ENCODE peak calls at places on chromosomes 12 and 14, in nine cellular contexts. T, G, Z, P, Y, R, O, U and X are unnamed samples. For H3K9me3, the result is how much of the 10 kb centered on the place peaks cover.

GRCh38 chr14:86013663-86014062 is 483.7 kb downstream of the FLRT2 start:
- DNase-seq in T (no peak), G (no peak), Z (no peak), P (no peak), Y (no peak), R (no peak), O (peak), U (peak), X (no peak)

GRCh38 chr12:20181416-20181815 is 186.9 kb upstream of the PDE3A start:
- DNase-seq in T (no peak), G (no peak), Z (no peak), P (no peak), Y (no peak), R (no peak), O (no peak), U (no peak), X (no peak)

GRCh38 chr12:26195250-26195640 is at the start of gene SSPN:
- DNase-seq in T (peak), G (no peak), Z (peak), P (peak), Y (peak), R (peak), O (peak), U (no peak), X (peak)

GRCh38 chr14:61545716-61546455 is 149.4 kb upstream of the HIF1A start:
- DNase-seq in T (no peak), G (no peak), Z (no peak), P (no peak), Y (no peak), R (no peak), O (no peak), U (no peak), X (no peak)

GRCh38 chr14:65412881-65413738 is 580 bp downstream of the FUT8 start:
- DNase-seq in T (peak), G (peak), Z (peak), P (no peak), Y (peak), R (peak), O (peak), U (no peak), X (peak)

GRCh38 chr14:64556526-64556925 is 6.8 kb downstream of the PPP1R36 start:
- DNase-seq in T (peak), G (no peak), Z (no peak), P (no peak), Y (no peak), R (peak), O (no peak), U (no peak), X (no peak)

GRCh38 chr12:97276198-97276580 is 186.4 kb upstream of the RMST start:
- DNase-seq in T (no peak), G (no peak), Z (no peak), P (no peak), Y (peak), R (no peak), O (no peak), U (no peak), X (no peak)

GRCh38 chr12:124381454-124382207 is 86.7 kb downstream of the RFLNA start:
- DNase-seq in T (peak), G (no peak), Z (peak), P (peak), Y (peak), R (peak), O (no peak), U (no peak), X (peak)

GRCh38 chr12:94595152-94595551 is 55.2 kb downstream of the TMCC3 start:
- DNase-seq in T (no peak), G (no peak), Z (no peak), P (no peak), Y (no peak), R (no peak), O (no peak), U (no peak), X (no peak)

GRCh38 chr14:50941151-50941550 is 3.1 kb downstream of the PYGL start:
- DNase-seq in T (peak), G (no peak), Z (no peak), P (no peak), Y (no peak), R (no peak), O (no peak), U (no peak), X (no peak)

GRCh38 chr14:90671835-90672234 is 144.4 kb downstream of the TTC7B start:
- DNase-seq in T (no peak), G (no peak), Z (no peak), P (no peak), Y (no peak), R (no peak), O (no peak), U (no peak), X (no peak)

GRCh38 chr12:54786081-54786480 is 68.2 kb upstream of the MUCL1 start:
- DNase-seq in T (no peak), G (no peak), Z (no peak), P (no peak), Y (no peak), R (no peak), O (no peak), U (no peak), X (peak)

DNA sequence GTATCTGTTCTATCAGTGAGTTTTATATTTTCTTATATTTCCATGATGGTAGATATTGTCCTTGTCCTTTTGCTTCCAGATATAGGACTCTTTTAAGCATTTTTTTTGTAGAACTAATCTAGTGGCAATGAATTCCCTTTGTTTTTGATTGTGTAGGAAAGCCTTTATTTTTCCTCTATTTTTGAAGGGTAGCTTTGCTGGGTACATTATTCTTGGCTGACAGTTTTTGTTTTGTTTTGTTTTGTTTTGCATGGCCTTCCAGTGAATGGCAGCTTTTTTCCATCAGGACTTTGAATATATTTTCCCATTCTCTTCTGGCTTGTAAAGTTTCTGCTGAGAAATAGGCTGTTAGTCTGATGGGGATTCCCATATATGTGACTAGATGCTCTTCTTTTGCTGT is 70.2 kb upstream of the MUCL1 start:
- DNase-seq in T (no peak), G (no peak), Z (no peak), P (no peak), Y (no peak), R (no peak), O (no peak), U (no peak), X (no peak)
- H3K9me3 ChIP-seq in T (under half), G (under half), Z (under half), P (under half), Y (under half), R (under half), O (under half), U (under half), X (under half)

DNA sequence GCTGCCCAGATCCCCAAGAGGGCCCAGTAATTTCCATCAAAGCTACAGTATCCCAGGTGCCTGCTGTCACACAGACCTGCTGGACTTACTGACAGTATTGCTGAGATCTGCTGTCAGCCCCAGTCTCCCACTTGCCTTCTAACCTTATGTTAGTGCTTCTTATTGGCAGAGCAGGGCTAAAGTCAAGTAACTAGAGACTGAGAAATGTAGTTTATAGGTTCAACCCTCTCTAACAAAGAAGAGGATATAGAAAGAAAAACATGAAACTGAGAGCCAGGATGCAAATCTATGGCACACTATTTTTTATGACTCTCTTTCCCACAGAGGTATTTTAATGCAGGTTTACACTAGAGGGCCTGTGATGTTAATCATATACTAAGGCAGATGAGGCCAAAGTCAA is 781.8 kb downstream of the VRK1 start:
- DNase-seq in T (no peak), G (no peak), Z (no peak), P (no peak), Y (no peak), R (no peak), O (no peak), U (no peak), X (no peak)
- H3K9me3 ChIP-seq in T (under half), G (under half), Z (under half), P (under half), Y (under half), R (under half), O (under half), U (under half), X (under half)

GRCh38 chr12:24421759-24422158 is 472.3 kb upstream of the SOX5 start:
- DNase-seq in T (no peak), G (no peak), Z (no peak), P (no peak), Y (no peak), R (no peak), O (no peak), U (no peak), X (no peak)
- H3K9me3 ChIP-seq in T (under half), G (under half), Z (under half), P (under half), Y (under half), R (under half), O (under half), U (under half), X (under half)

DNA sequence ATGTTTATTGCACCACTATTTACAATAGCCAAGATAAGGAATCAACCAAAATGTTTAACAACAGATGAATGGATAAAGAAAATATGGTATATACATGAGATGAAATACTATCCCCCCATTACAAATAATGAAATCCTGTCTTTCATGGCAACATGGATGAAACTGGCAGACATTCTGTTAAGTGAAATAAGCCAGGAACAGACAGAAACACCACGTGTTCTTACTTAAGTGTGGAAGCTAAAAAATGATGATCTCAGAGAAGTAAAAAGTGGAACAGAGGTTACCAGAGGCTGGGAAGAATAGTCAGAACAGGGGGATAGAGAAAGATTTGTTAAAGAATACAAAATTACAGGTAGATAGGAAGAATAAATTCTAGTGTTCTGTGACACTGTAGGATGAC is 113.7 kb upstream of the MDM1 start:
- DNase-seq in T (peak), G (no peak), Z (no peak), P (no peak), Y (no peak), R (no peak), O (no peak), U (no peak), X (no peak)
- H3K9me3 ChIP-seq in T (under half), G (under half), Z (under half), P (under half), Y (under half), R (under half), O (under half), U (under half), X (under half)

GRCh38 chr14:105861985-105862465 is 335.6 kb downstream of the TMEM121 start:
- DNase-seq in T (no peak), G (no peak), Z (no peak), P (no peak), Y (peak), R (no peak), O (no peak), U (no peak), X (peak)
- H3K9me3 ChIP-seq in T (under half), G (under half), Z (under half), P (under half), Y (under half), R (under half), O (under half), U (under half), X (under half)

DNA sequence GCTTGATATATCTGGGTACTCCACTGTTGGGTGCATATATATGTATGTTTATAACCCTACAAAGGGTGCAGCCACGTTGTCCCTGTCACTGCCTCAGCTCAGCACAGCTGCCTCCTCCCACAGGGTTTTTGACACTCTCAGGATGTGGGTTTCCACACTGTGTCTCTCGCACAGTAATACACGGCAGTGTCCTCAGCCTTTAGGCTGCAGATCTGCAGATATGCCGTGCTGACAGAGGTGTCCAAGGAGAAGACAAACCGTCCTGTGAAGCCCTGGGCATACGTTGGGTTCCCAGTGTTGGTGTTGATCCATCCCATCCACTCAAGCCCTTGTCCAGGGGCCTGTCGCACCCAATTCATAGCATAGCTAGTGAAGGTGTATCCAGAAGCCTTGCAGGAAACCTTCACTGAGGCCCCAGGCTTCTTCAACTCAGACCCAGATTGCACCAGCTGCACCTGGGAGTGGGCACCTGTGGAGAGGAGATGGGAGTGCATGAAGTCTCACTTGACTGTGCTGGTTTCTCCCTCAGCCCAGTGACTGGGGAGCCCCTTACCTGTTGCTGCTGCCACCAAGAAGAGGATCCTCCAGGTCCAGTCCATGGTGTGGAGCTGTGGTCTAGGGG is 498.7 kb downstream of the TMEM121 start:
- DNase-seq in T (no peak), G (peak), Z (no peak), P (no peak), Y (no peak), R (no peak), O (no peak), U (no peak), X (no peak)
- H3K9me3 ChIP-seq in T (under half), G (under half), Z (under half), P (under half), Y (under half), R (under half), O (under half), U (under half), X (under half)

DNA sequence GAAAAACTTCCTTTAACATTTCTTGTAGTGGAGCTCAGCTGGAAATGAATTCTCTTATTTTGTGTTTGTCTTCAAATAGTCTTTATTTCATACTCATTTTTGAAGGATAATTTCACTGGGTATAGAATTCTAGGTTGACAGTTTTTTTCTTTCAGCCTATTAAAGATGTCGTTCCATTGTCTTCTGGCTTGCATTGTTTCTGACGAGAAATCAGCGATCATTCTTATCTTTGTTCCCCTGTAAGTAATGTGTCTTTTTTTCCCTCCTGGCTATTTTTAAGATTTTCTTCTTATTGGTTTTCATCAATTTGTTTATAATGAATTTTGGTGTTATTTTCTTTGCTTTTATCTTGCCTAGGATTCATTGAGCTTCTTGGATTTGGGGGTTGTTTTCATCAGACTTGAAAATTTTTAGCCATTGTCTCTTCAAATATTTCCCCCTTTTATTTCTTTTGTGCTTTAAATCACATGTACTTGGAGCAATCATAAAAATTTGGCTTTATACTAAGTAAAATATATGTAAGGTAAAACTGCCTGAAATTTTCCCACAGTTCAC is 89.4 kb downstream of the UNC79 start:
- DNase-seq in T (no peak), G (no peak), Z (no peak), P (no peak), Y (no peak), R (peak), O (no peak), U (no peak), X (no peak)
- H3K9me3 ChIP-seq in T (under half), G (under half), Z (under half), P (under half), Y (under half), R (under half), O (under half), U (under half), X (under half)

GRCh38 chr12:34334538-34334937 is 312.2 kb downstream of the ALG10 start:
- DNase-seq in T (no peak), G (no peak), Z (no peak), P (no peak), Y (no peak), R (no peak), O (no peak), U (no peak), X (no peak)

GRCh38 chr12:34336619-34337465 is 314.5 kb downstream of the ALG10 start:
- DNase-seq in T (no peak), G (no peak), Z (no peak), P (no peak), Y (no peak), R (peak), O (no peak), U (no peak), X (no peak)

GRCh38 chr12:34334953-34335743 is 312.9 kb downstream of the ALG10 start:
- DNase-seq in T (no peak), G (no peak), Z (no peak), P (no peak), Y (no peak), R (no peak), O (no peak), U (no peak), X (no peak)

GRCh38 chr12:34333337-34333736 is 311.0 kb downstream of the ALG10 start:
- DNase-seq in T (no peak), G (no peak), Z (no peak), P (no peak), Y (no peak), R (no peak), O (no peak), U (no peak), X (no peak)

GRCh38 chr12:34335819-34336262 is 313.5 kb downstream of the ALG10 start:
- DNase-seq in T (no peak), G (no peak), Z (no peak), P (no peak), Y (peak), R (peak), O (no peak), U (no peak), X (no peak)
- H3K9me3 ChIP-seq in T (under half), G (under half), Z (under half), P (under half), Y (under half), R (under half), O (under half), U (under half), X (under half)